ENCODE peak calls at places on chromosomes 5 and 9, in five cellular contexts. H is SK-N-SH, P is HCT116, Y is GM23248, C is OCI-LY7. S is an unnamed sample.

GRCh38 chr9:120730661-120731514 is 16.6 kb upstream of the MEGF9 start:
- DNase-seq in Y (peak), H (no peak), C (peak), P (no peak), S (peak)

GRCh38 chr5:160470437-160471341 is 49.0 kb downstream of the PTTG1 start:
- DNase-seq in Y (no peak), P (no peak), H (no peak), C (peak), S (no peak)

GRCh38 chr5:172819569-172819968 is 14.5 kb upstream of the ERGIC1 start:
- DNase-seq in P (no peak), C (no peak), Y (no peak), H (no peak), S (no peak)

GRCh38 chr9:90999425-91000397 is 198.1 kb downstream of the SYK start:
- DNase-seq in Y (no peak), C (no peak), P (no peak), H (no peak), S (no peak)

GRCh38 chr9:105053209-105053652 is 125.3 kb upstream of the ABCA1 start:
- DNase-seq in P (no peak), C (no peak), H (no peak), Y (peak), S (peak)

GRCh38 chr5:42005561-42006153 is 80.6 kb downstream of the FBXO4 start:
- DNase-seq in P (peak), H (peak), C (peak), Y (peak), S (peak)

GRCh38 chr5:136062563-136063274 is 33.9 kb downstream of the TGFBI start:
- DNase-seq in C (peak), H (no peak), Y (peak), P (peak), S (peak)

GRCh38 chr5:158435161-158435616 is 576.2 kb upstream of the CLINT1 start:
- DNase-seq in P (no peak), Y (peak), C (peak), H (no peak), S (no peak)

GRCh38 chr9:129103595-129103965 is 7.0 kb downstream of the CRAT start:
- DNase-seq in P (no peak), H (no peak), Y (no peak), C (no peak), S (no peak)

GRCh38 chr5:178434851-178435250 is 155.3 kb downstream of the COL23A1 start:
- DNase-seq in C (no peak), H (peak), Y (no peak), P (no peak), S (no peak)

GRCh38 chr5:148387325-148387724 is 3.6 kb downstream of the FBXO38 start:
- DNase-seq in H (no peak), C (no peak), P (no peak), Y (peak), S (no peak)

GRCh38 chr9:129278391-129279237 is 100.6 kb upstream of the IER5L start:
- DNase-seq in P (peak), C (peak), H (no peak), Y (peak), S (no peak)

GRCh38 chr5:75051217-75051751 is 1.1 kb downstream of the GCNT4 start:
- DNase-seq in H (no peak), Y (peak), P (no peak), C (no peak), S (peak)

GRCh38 chr5:147162740-147163139 is 72.1 kb upstream of the STK32A start:
- DNase-seq in C (no peak), P (no peak), Y (no peak), H (no peak), S (peak)

GRCh38 chr9:32899181-32899580 is 102.2 kb downstream of the APTX start:
- DNase-seq in Y (peak), H (no peak), P (no peak), C (no peak), S (no peak)

GRCh38 chr9:124932355-124932754 is 8.5 kb downstream of the GOLGA1 start:
- DNase-seq in C (no peak), Y (no peak), P (no peak), H (no peak), S (no peak)

GRCh38 chr9:36191290-36191645 is 547 bp downstream of the CLTA start:
- DNase-seq in Y (peak), C (peak), P (no peak), H (no peak), S (peak)

GRCh38 chr5:175385691-175386360 is 58.2 kb downstream of the DRD1 start:
- DNase-seq in H (no peak), Y (no peak), C (no peak), P (no peak), S (no peak)

GRCh38 chr9:35518212-35518917 is 28.5 kb downstream of the RUSC2 start:
- DNase-seq in P (peak), Y (peak), H (no peak), C (no peak), S (peak)

GRCh38 chr9:124352616-124353015 is 62.6 kb downstream of the PSMB7 start:
- DNase-seq in P (no peak), C (no peak), H (no peak), Y (peak), S (no peak)

GRCh38 chr9:69258551-69258950 is 66.5 kb upstream of the ENTREP1 start:
- DNase-seq in P (no peak), H (no peak), C (no peak), Y (no peak), S (no peak)

GRCh38 chr9:8890695-8891094 is 1091.1 kb upstream of the DMAC1 start:
- DNase-seq in C (no peak), H (no peak), Y (no peak), P (no peak), S (no peak)

GRCh38 chr9:8899541-8899940 is 1100.0 kb upstream of the DMAC1 start:
- DNase-seq in C (no peak), P (no peak), Y (no peak), H (no peak), S (no peak)

GRCh38 chr9:8895498-8896224 is 1096.1 kb upstream of the DMAC1 start:
- DNase-seq in C (peak), Y (peak), P (no peak), H (peak), S (peak)
- TF ChIP-seq EZH2phosphoT487 in C (no peak), Y (no peak), P (no peak), H (no peak), S (no peak)

DNA sequence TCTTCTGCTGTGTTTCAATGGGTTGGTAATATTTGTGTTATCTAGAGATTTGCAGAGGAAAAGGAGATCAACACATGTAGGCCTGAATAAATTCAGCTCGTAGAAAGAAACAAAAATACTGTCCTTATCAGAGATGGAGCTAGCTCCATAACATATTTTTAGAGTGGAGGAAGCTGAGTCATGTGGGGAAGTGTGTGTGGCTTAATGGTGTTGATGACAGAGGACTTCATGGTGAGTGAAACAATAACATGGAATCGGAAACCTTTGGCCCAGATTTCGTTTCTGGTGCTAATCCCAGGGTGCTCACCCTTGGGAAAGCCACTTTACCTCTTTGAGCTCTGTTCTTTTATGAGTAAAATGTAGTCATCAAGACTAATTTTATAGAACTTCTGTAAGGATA is 825.0 kb downstream of the TLR4 start:
- DNase-seq in C (no peak), Y (peak), H (no peak), P (no peak), S (no peak)
- TF ChIP-seq EZH2phosphoT487 in C (no peak), Y (no peak), H (no peak), P (no peak), S (no peak)

DNA sequence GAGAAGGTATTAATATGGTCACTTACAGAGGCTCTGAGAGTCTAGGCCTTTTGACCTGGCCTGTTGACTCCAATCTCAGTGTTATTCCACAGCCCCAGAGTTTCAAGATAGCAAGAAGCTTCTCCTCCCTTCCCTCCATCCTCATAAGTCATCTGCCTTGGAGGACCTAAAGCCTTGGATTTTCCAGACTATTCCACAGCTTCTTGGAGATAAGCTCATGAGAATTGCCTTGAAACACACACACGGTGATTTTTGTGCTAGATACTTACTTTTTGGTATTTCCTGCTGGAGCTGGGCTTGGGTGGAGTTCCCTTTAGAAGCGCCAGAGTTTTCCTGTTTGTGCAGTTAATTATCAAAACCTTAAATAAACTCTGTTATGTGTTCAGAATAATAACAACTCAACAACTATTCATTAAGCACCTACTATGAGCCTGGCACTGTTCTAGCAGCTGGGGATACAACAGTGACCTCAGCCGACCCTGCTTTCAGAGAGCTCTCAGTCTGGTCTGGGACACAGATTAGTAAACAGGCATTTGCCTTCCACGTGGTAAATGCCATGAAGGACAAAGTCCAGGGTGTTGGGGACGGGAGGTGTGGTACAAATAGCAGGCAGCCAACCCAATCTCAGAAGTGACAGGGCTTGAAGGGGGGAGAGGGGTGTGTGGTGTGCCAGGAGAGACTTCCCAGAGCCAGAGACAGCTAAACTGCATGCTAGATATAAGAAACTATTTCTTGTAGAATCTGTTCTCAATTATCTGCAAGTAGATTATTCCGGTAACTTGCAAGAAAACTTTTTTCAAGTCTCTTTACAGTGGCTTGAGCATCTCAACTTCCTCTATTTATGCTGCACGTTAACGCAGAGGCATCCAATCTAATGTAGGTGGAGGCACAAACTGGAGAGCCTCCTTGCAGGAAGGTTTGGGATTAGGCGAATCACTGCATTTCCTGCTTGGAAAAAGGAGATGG is 55.9 kb upstream of the KLF9 start:
- DNase-seq in Y (peak), C (no peak), P (no peak), H (no peak), S (peak)
- TF ChIP-seq EZH2phosphoT487 in Y (no peak), C (no peak), P (no peak), H (no peak), S (no peak)

DNA sequence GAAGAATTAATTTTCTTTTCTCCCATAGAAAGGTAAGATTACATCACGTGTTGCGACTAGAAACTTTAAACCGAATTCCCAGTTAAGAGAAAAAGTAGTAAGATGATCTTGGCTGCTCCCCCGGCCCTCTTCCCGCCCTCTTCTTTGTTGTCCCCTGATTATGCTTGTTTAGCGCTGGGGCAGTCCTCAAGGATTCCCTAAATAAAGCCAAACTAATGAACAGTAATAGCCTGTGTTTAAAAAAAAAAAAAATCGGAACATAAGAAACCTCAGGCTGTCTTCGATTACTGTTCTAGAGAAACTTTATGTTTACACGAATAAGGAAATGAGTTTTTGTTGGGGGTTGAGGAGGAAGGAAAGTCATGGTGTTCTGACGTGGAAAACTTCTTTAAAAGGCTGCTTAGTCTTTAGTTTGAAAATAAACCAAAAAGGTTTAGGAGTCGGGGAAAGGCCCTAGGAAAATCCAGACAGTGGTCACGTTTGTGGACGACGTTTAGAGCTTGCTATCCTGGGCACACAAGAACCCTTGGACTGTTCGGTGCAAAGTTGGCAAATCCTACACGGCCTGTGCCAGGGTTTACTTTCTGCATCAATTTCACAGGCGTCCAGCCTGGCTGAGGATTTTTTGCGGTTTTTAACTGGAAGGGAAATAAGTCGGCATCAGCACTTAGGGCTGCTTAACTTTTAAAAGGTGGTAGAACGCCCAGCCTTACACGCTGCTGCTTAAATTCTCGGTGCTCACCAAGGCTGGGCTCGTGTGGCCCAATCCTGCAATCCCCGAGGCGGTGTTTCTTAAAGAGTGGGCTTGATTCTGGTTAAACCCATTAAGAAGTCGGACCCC is 1.1 kb upstream of the MAT2B start:
- DNase-seq in P (no peak), Y (peak), H (peak), C (peak), S (peak)
- TF ChIP-seq EZH2phosphoT487 in P (no peak), Y (no peak), H (no peak), C (no peak), S (no peak)

GRCh38 chr9:78238061-78239038 is 2.5 kb downstream of the CEP78 start:
- DNase-seq in P (no peak), C (no peak), H (no peak), Y (no peak), S (no peak)

GRCh38 chr9:78236511-78236950 is 656 bp downstream of the CEP78 start:
- DNase-seq in C (peak), P (no peak), Y (peak), H (no peak), S (no peak)

GRCh38 chr9:78235296-78235770 is 542 bp upstream of the CEP78 start:
- DNase-seq in Y (peak), P (no peak), C (no peak), H (peak), S (no peak)

GRCh38 chr9:78235771-78236510 is at the start of gene CEP78:
- DNase-seq in Y (peak), H (peak), C (peak), P (peak), S (peak)

GRCh38 chr9:78234810-78235209 is 1.1 kb upstream of the CEP78 start:
- DNase-seq in H (no peak), Y (peak), P (no peak), C (no peak), S (no peak)
- TF ChIP-seq EZH2phosphoT487 in H (no peak), Y (no peak), P (no peak), C (no peak), S (no peak)

GRCh38 chr9:134575817-134576176 is 65.8 kb upstream of the COL5A1 start:
- DNase-seq in C (no peak), Y (no peak), P (no peak), H (no peak), S (no peak)
- TF ChIP-seq EZH2phosphoT487 in C (no peak), Y (no peak), P (no peak), H (no peak), S (no peak)

DNA sequence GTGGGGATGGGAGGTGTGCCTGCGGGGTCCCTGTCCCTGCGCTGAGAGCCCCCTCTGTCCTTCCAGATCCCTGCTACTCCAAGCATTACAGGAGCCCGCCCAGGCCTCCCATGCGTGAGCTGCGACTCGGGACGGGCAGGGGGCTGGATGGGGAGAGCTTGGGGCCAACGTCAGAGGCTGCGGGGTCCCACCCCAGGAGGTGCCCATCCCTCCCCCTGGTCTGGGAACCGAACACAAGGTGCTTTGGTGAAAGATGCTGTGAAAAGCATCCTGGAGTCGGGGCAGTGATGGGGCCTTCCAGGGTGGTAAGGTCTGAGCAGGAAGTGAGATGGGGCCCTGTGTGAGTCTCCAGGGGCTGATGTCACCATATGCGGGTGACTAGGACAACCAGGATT is 2.7 kb downstream of the LCN9 start:
- DNase-seq in C (no peak), P (no peak), Y (no peak), H (peak), S (no peak)
- TF ChIP-seq EZH2phosphoT487 in C (no peak), P (no peak), Y (no peak), H (no peak), S (no peak)